ENCODE peak calls at places on chromosome 11, in five cellular contexts. F is cardiac muscle cell, K is mesendoderm, R is neuronal stem cell, U is SJSA1. E is an unnamed sample.

GRCh38 chr11:130940706-130941105 is 24.4 kb upstream of the SNX19 start:
- DNase-seq in K (no peak), U (no peak), F (no peak), R (no peak), E (no peak)

GRCh38 chr11:117892651-117893050 is 16.2 kb upstream of the FXYD6 start:
- DNase-seq in R (no peak), U (no peak), K (no peak), F (no peak), E (no peak)

GRCh38 chr11:110529043-110529442 is 99.3 kb downstream of the FDX1 start:
- DNase-seq in R (no peak), U (no peak), F (no peak), K (peak; percentile 62), E (no peak)

GRCh38 chr11:115974703-115975102 is 470.5 kb upstream of the CADM1 start:
- DNase-seq in K (no peak), R (no peak), F (no peak), U (no peak), E (no peak)

GRCh38 chr11:93054881-93055280 is 85.4 kb downstream of the MTNR1B start:
- DNase-seq in U (peak; percentile 70), F (no peak), R (no peak), K (no peak), E (no peak)

GRCh38 chr11:75602916-75603315 is 40.9 kb downstream of the SERPINH1 start:
- DNase-seq in K (no peak), R (no peak), U (no peak), F (no peak), E (no peak)

GRCh38 chr11:130609121-130610035 is 160.9 kb downstream of the ADAMTS15 start:
- DNase-seq in K (peak; percentile 40), R (no peak), F (no peak), U (no peak), E (no peak)

GRCh38 chr11:10459029-10459970 is 4.2 kb downstream of the AMPD3 start:
- DNase-seq in F (peak; percentile 71), K (peak; percentile 16), R (no peak), U (no peak), E (peak; percentile 90)

GRCh38 chr11:35087648-35088047 is 51.3 kb upstream of the CD44 start:
- DNase-seq in U (no peak), F (no peak), K (no peak), R (no peak), E (no peak)

GRCh38 chr11:7522546-7522945 is 8.7 kb downstream of the PPFIBP2 start:
- DNase-seq in R (no peak), F (no peak), K (no peak), U (no peak), E (no peak)

GRCh38 chr11:2267871-2268825 is 2.2 kb downstream of the ASCL2 start:
- DNase-seq in R (no peak), K (no peak), U (peak; percentile 34), F (no peak), E (no peak)

GRCh38 chr11:126146454-126147192 is 64.8 kb downstream of the RPUSD4 start:
- DNase-seq in U (no peak), R (peak; percentile 92), F (no peak), K (peak; percentile 63), E (no peak)

GRCh38 chr11:45383229-45383628 is 97.1 kb upstream of the SYT13 start:
- DNase-seq in F (no peak), R (no peak), K (no peak), U (no peak), E (no peak)

GRCh38 chr11:82507288-82507687 is 226.4 kb downstream of the FAM181B start:
- DNase-seq in U (no peak), K (peak; percentile 28), F (no peak), R (no peak), E (no peak)

GRCh38 chr11:126347751-126348628 is 7.5 kb upstream of the ST3GAL4 start:
- DNase-seq in U (no peak), K (no peak), F (peak; percentile 84), R (no peak), E (no peak)

GRCh38 chr11:8608646-8609045 is 14.6 kb upstream of the STK33 start:
- DNase-seq in F (no peak), K (no peak), R (no peak), U (no peak), E (no peak)

GRCh38 chr11:99176430-99176829 is 155.7 kb downstream of the CNTN5 start:
- DNase-seq in K (no peak), R (no peak), U (no peak), F (no peak), E (no peak)

GRCh38 chr11:69682681-69683326 is 7.7 kb upstream of the LTO1 start:
- DNase-seq in R (no peak), F (no peak), U (no peak), K (no peak), E (no peak)

GRCh38 chr11:58390551-58391063 is 16.1 kb downstream of the OR5B3 start:
- DNase-seq in F (no peak), R (no peak), U (no peak), K (no peak), E (no peak)

GRCh38 chr11:109939176-109939810 is 153.9 kb upstream of the ZC3H12C start:
- DNase-seq in K (peak; percentile 85), U (peak; percentile 41), R (peak; percentile 40), F (peak; percentile 89), E (no peak)

GRCh38 chr11:65863889-65864757 is 3.9 kb downstream of the MUS81 start:
- DNase-seq in F (no peak), R (no peak), U (peak; percentile 56), K (no peak), E (no peak)
- H3K36me3 ChIP-seq in F (peaks cover 51% of the 10 kb centered on the region), R (peaks cover 40% of the 10 kb centered on the region), U (peaks cover 87% of the 10 kb centered on the region), K (peaks cover 10% of the 10 kb centered on the region), E (peaks cover 41% of the 10 kb centered on the region)

GRCh38 chr11:113992459-113993105 is 17.7 kb downstream of the HTR3A start:
- DNase-seq in F (no peak), K (peak; percentile 31), R (peak; percentile 48), U (no peak), E (no peak)
- H3K4me3 ChIP-seq in F (no peak overlapping the region), K (no peak overlapping the region), R (no peak overlapping the region), U (no peak overlapping the region), E (no peak overlapping the region)

DNA sequence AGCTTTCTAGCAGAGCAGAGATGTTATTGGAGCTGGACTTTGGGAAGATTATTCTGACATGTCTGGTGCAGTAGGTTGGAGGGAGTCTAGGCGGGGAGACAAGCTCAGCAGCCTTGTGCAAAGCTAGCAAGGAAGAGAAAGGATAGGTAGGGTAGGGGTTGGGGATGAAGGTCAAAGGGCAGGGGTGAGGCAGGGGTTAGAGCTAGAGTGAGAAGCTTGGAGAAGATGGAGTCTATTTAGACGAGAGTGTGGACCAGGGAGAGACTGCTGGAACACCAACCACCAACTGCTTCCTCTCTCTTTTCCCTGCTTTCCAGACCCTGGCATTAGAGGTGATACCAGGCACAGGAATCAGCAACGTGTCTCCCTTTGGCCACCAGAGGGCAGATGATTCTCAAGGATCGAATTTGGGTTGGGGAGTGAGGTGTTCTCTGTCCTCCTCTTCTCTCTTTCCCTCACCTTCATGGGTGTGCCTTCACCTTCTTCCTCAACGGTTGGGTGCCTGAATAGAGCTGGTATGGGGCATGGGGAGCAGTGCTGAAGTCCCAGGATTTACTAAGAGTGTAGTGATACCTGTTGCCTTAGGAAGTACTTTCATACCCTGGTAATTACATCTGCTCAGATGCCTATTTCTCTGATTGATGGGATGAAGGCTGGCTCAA is 1.8 kb upstream of the MARK2 start:
- DNase-seq in F (peak; percentile 88), R (peak; percentile 76), U (peak; percentile 81), K (peak; percentile 89), E (peak; percentile 82)
- H3K27ac ChIP-seq in F (no peak overlapping the region), R (no peak overlapping the region), U (no peak overlapping the region), K (no peak overlapping the region), E (peak overlapping the region; percentile 87)

GRCh38 chr11:108597736-108598355 is 4.3 kb upstream of the EXPH5 start:
- DNase-seq in F (no peak), R (no peak), U (no peak), K (no peak), E (no peak)
- H3K36me3 ChIP-seq in F (no peaks in the 10 kb centered on the region), R (no peaks in the 10 kb centered on the region), U (no peaks in the 10 kb centered on the region), K (no peaks in the 10 kb centered on the region), E (no peaks in the 10 kb centered on the region)

GRCh38 chr11:95095858-95096587 is 6.4 kb downstream of the ENDOD1 start:
- DNase-seq in F (no peak), U (no peak), K (no peak), R (no peak), E (peak; percentile 66)

GRCh38 chr11:95091663-95092062 is 2.0 kb downstream of the ENDOD1 start:
- DNase-seq in R (no peak), F (no peak), K (no peak), U (no peak), E (no peak)

GRCh38 chr11:95093548-95093947 is 3.9 kb downstream of the ENDOD1 start:
- DNase-seq in K (peak; percentile 43), U (no peak), F (no peak), R (no peak), E (no peak)

GRCh38 chr11:95089620-95090542 is at the start of gene ENDOD1:
- DNase-seq in R (peak; percentile 75), F (peak; percentile 89), K (peak; percentile 88), U (peak; percentile 61), E (peak; percentile 89)

DNA sequence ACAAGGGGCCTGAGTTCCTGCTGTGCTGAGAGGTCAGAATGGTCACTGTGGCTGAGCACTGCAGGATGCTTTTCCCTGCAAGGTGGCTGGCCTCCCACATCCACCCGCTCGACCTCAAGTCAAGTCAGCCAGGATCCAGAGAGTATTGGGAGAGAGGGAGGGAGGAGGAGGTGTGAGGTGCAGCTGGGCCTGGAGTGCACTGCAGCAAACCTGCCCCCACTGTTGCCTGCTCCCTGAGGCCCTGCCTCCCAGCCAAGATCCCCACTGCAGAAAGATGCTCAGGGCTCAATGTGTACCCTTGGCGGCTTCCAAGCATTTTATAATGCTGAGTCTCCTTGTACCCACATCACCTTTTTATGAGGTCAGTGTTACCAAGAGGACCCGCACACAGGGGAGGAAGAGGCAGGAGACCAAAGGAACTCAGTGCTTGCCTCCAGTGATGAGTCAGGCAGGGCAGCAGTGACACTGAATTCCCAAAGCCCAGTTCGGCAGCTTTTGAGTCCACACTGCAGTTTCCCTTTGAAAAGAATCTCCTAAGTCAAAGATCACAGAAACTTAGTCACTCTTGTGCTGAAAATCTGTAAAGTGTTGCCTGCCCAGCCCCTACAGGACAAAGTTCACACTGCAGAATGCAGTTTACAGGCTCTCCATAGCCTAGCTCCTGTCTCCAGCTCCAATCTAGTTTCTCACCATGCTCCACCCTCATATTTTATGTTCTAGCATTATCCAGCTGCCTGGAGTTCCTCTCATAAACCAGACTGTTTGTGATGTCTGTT is 3.1 kb downstream of the ENDOD1 start:
- DNase-seq in R (no peak), F (peak; percentile 25), K (peak; percentile 63), U (no peak), E (peak; percentile 54)
- H3K4me3 ChIP-seq in R (no peak overlapping the region), F (no peak overlapping the region), K (no peak overlapping the region), U (no peak overlapping the region), E (no peak overlapping the region)

DNA sequence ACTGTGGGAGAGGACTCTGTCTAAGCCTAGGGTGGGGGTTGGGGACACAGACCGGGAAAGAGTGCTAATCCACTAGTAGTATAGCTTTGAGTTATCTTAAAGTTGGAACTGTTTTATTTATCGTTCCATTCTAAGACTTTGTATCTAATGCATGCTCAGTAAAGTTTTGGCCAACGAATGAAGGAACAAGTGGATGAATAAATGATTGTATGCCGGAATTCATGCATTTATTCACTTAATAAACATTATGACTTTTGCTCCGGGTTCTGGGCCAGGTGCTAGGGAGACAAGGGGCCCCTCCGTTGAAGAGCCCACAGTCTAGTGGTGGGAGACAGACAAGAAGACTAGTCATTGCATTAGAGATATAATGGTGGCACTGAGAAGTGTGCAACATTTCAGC is 645 bp downstream of the RNF121 start:
- DNase-seq in R (no peak), F (no peak), K (no peak), U (no peak), E (no peak)
- H3K27ac ChIP-seq in R (no peak overlapping the region), F (no peak overlapping the region), K (no peak overlapping the region), U (no peak overlapping the region), E (peak overlapping the region; percentile 93)